ENCODE peak calls at places on chromosomes 4 and X, in four cellular contexts. S is NCI-H1436 treated with DMSO at 0.1 percent for 48 hours, A is NCI-H2081, P is activated gamma-delta T cell. Q is an unnamed sample.

GRCh38 chr4:5955201-5955821 is 62.4 kb upstream of the CRMP1 start:
- DNase-seq in S (no peak), A (peak; percentile 76), P (no peak), Q (peak; percentile 67)

GRCh38 chr4:186627226-186627865 is 72.0 kb upstream of the MTNR1A start:
- DNase-seq in S (no peak), A (no peak), P (no peak), Q (no peak)

GRCh38 chr4:48602763-48603162 is 112.7 kb downstream of the ZAR1 start:
- DNase-seq in S (no peak), A (no peak), P (no peak), Q (no peak)

GRCh38 chr4:122900314-122900713 is 22.1 kb downstream of the NUDT6 start:
- DNase-seq in S (no peak), A (no peak), P (no peak), Q (no peak)

GRCh38 chrX:110853610-110854009 is 58.0 kb upstream of the CHRDL1 start:
- DNase-seq in S (peak; percentile 1), A (peak; percentile 91), P (no peak), Q (peak; percentile 46)

GRCh38 chr4:110636677-110637407 is 14.0 kb upstream of the PITX2 start:
- DNase-seq in S (no peak), A (no peak), P (no peak), Q (no peak)

GRCh38 chr4:185039508-185040273 is 21.4 kb downstream of the HELT start:
- DNase-seq in S (no peak), A (peak; percentile 47), P (no peak), Q (peak; percentile 79)

GRCh38 chr4:171875291-171875690 is 62.1 kb downstream of the GALNTL6 start:
- DNase-seq in S (no peak), A (no peak), P (no peak), Q (no peak)

GRCh38 chr4:140893939-140894338 is 137.8 kb upstream of the TBC1D9 start:
- DNase-seq in S (no peak), A (no peak), P (no peak), Q (no peak)

GRCh38 chr4:55468724-55469123 is 73.0 kb downstream of the TMEM165 start:
- DNase-seq in S (no peak), A (no peak), P (no peak), Q (no peak)

GRCh38 chrX:72169008-72169728 is 12.4 kb upstream of the PIN4 start:
- DNase-seq in S (no peak), A (no peak), P (no peak), Q (no peak)

GRCh38 chr4:183449193-183449888 is 4.9 kb downstream of the CDKN2AIP start:
- DNase-seq in S (no peak), A (no peak), P (no peak), Q (no peak)

GRCh38 chrX:38860106-38861013 is 59.1 kb downstream of the MID1IP1 start:
- DNase-seq in S (no peak), A (no peak), P (no peak), Q (no peak)

GRCh38 chr4:39025552-39026085 is 6.6 kb downstream of the TMEM156 start:
- DNase-seq in S (no peak), A (no peak), P (no peak), Q (no peak)

GRCh38 chr4:165378763-165379631 is at the start of gene CPE:
- DNase-seq in S (peak; percentile 21), A (peak; percentile 88), P (peak; percentile 12), Q (peak; percentile 92)

GRCh38 chr4:124044867-124045266 is 648.3 kb downstream of the SPRY1 start:
- DNase-seq in S (no peak), A (no peak), P (no peak), Q (no peak)

GRCh38 chr4:103018391-103019318 is 850 bp downstream of the SLC9B1 start:
- DNase-seq in S (no peak), A (peak; percentile 10), P (no peak), Q (no peak)

GRCh38 chrX:21944136-21944615 is 3.7 kb downstream of the SMS start:
- DNase-seq in S (no peak), A (no peak), P (no peak), Q (no peak)

GRCh38 chr4:37948542-37948941 is 11.7 kb upstream of the PTTG2 start:
- DNase-seq in S (no peak), A (no peak), P (no peak), Q (no peak)

GRCh38 chr4:40718571-40718970 is 31.2 kb upstream of the NSUN7 start:
- DNase-seq in S (no peak), A (no peak), P (no peak), Q (peak; percentile 50)

GRCh38 chrX:10015711-10016515 is 48.8 kb downstream of the CLDN34 start:
- DNase-seq in S (no peak), A (peak; percentile 33), P (peak; percentile 19), Q (peak; percentile 76)

GRCh38 chr4:139749313-139749712 is 83.7 kb downstream of the MGST2 start:
- DNase-seq in S (no peak), A (no peak), P (no peak), Q (no peak)

GRCh38 chr4:54941994-54942552 is 183.3 kb downstream of the KDR start:
- DNase-seq in S (no peak), A (peak; percentile 42), P (no peak), Q (peak; percentile 62)

GRCh38 chr4:162610116-162610515 is 446.3 kb upstream of the FSTL5 start:
- DNase-seq in S (no peak), A (no peak), P (no peak), Q (no peak)

GRCh38 chr4:90536408-90536807 is 409.2 kb downstream of the CCSER1 start:
- DNase-seq in S (peak; percentile 93), A (peak; percentile 39), P (no peak), Q (peak; percentile 79)